ENCODE peak calls at places on chromosomes 4 and X, in six cellular contexts. One of them, this sample, is unnamed.

GRCh38 chr4:47101453-47101852 is 70.1 kb downstream of the GABRB1 start:
- DNase-seq in GM13976: no peak
- DNase-seq in astrocyte of the spinal cord: no peak
- DNase-seq in progenitor cell of endocrine pancreas: no peak
- DNase-seq in AG04450: no peak
- DNase-seq in AG04449: no peak
- DNase-seq in this sample: no peak

GRCh38 chr4:75741027-75741426 is 16.6 kb downstream of the USO1 start:
- DNase-seq in GM13976: no peak
- DNase-seq in progenitor cell of endocrine pancreas: no peak
- DNase-seq in AG04449: no peak
- DNase-seq in AG04450: no peak
- DNase-seq in astrocyte of the spinal cord: no peak
- DNase-seq in this sample: no peak

GRCh38 chr4:38190717-38191178 is 230.6 kb downstream of the PTTG2 start:
- DNase-seq in AG04449: peak
- DNase-seq in astrocyte of the spinal cord: peak
- DNase-seq in progenitor cell of endocrine pancreas: no peak
- DNase-seq in GM13976: no peak
- DNase-seq in AG04450: no peak
- DNase-seq in this sample: no peak

GRCh38 chrX:63349307-63349706 is 1.8 kb downstream of the SPIN4 start:
- DNase-seq in astrocyte of the spinal cord: no peak
- DNase-seq in AG04449: no peak
- DNase-seq in AG04450: no peak
- DNase-seq in progenitor cell of endocrine pancreas: no peak
- DNase-seq in GM13976: no peak
- DNase-seq in this sample: no peak

GRCh38 chr4:167943872-167944505 is 148.3 kb upstream of the ANXA10 start:
- DNase-seq in GM13976: no peak
- DNase-seq in AG04450: no peak
- DNase-seq in AG04449: no peak
- DNase-seq in astrocyte of the spinal cord: no peak
- DNase-seq in progenitor cell of endocrine pancreas: no peak
- DNase-seq in this sample: no peak

GRCh38 chrX:71935542-71935941 is 24.9 kb downstream of the NHSL2 start:
- DNase-seq in progenitor cell of endocrine pancreas: no peak
- DNase-seq in AG04450: no peak
- DNase-seq in GM13976: no peak
- DNase-seq in astrocyte of the spinal cord: no peak
- DNase-seq in AG04449: no peak
- DNase-seq in this sample: no peak

GRCh38 chrX:53128097-53128749 is 34.3 kb downstream of the KANTR start:
- DNase-seq in AG04450: no peak
- DNase-seq in AG04449: no peak
- DNase-seq in astrocyte of the spinal cord: peak
- DNase-seq in progenitor cell of endocrine pancreas: no peak
- DNase-seq in GM13976: no peak
- DNase-seq in this sample: no peak

GRCh38 chr4:126213996-126214395 is 899.2 kb downstream of the FAT4 start:
- DNase-seq in GM13976: no peak
- DNase-seq in AG04450: no peak
- DNase-seq in astrocyte of the spinal cord: no peak
- DNase-seq in progenitor cell of endocrine pancreas: no peak
- DNase-seq in AG04449: no peak
- DNase-seq in this sample: no peak

DNA sequence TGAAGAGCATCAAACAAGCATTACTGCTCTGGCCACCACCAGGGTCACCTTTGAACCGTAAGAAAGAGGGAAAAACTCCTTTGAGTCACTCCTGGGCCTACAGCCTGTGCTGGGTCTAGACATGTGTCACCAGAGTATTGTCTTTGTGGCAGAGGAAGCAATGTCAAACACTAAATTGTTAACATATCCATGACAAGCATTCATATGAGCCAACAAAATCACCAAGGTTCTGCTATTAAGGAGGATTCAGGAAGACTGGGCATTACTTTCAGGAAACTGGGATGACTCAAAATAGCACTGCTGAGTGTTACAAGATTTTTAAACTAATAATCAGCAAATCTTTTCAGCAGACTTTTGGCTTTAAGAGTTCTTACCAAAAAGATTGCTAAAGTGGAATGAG is 28.1 kb downstream of the LGI2 start:
- DNase-seq in AG04450: no peak
- DNase-seq in astrocyte of the spinal cord: no peak
- DNase-seq in AG04449: no peak
- DNase-seq in progenitor cell of endocrine pancreas: no peak
- DNase-seq in GM13976: no peak
- DNase-seq in this sample: no peak
- TF ChIP-seq CTCF in AG04450: no peak
- TF ChIP-seq CTCF in astrocyte of the spinal cord: no peak
- TF ChIP-seq CTCF in AG04449: no peak
- TF ChIP-seq CTCF in progenitor cell of endocrine pancreas: no peak
- TF ChIP-seq CTCF in GM13976: no peak
- TF ChIP-seq CTCF in this sample: no peak

GRCh38 chr4:139887962-139888735 is 222.5 kb downstream of the MGST2 start:
- DNase-seq in AG04450: no peak
- DNase-seq in progenitor cell of endocrine pancreas: no peak
- DNase-seq in GM13976: no peak
- DNase-seq in astrocyte of the spinal cord: no peak
- DNase-seq in AG04449: no peak
- DNase-seq in this sample: no peak
- TF ChIP-seq CTCF in AG04450: no peak
- TF ChIP-seq CTCF in progenitor cell of endocrine pancreas: no peak
- TF ChIP-seq CTCF in GM13976: no peak
- TF ChIP-seq CTCF in astrocyte of the spinal cord: no peak
- TF ChIP-seq CTCF in AG04449: no peak
- TF ChIP-seq CTCF in this sample: no peak

DNA sequence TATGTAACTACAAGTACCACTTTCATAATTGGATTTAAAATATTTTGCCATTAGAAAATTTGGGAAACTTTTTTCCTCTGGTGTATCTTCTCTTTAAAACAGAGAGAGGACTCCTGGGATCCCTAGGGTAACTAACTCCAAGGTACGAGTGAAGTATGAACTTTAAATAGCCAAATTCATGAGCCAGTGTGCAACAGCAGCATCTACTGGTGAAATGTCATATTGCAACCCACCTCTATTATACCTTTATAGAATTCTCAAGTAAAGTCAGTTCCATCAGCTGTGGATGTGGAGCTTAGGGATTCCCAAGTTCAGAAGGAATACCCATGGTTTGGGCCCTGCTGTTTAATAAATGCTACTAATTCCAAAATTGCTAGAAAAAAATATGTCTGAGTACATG is 282.7 kb upstream of the TAPT1 start:
- DNase-seq in AG04450: no peak
- DNase-seq in astrocyte of the spinal cord: no peak
- DNase-seq in AG04449: no peak
- DNase-seq in GM13976: no peak
- DNase-seq in progenitor cell of endocrine pancreas: no peak
- DNase-seq in this sample: no peak
- TF ChIP-seq CTCF in AG04450: peak
- TF ChIP-seq CTCF in astrocyte of the spinal cord: peak
- TF ChIP-seq CTCF in AG04449: no peak
- TF ChIP-seq CTCF in GM13976: no peak
- TF ChIP-seq CTCF in progenitor cell of endocrine pancreas: peak
- TF ChIP-seq CTCF in this sample: no peak

GRCh38 chrX:118226060-118226428 is 109.4 kb upstream of the KLHL13 start:
- DNase-seq in GM13976: peak
- DNase-seq in AG04450: no peak
- DNase-seq in progenitor cell of endocrine pancreas: no peak
- DNase-seq in astrocyte of the spinal cord: no peak
- DNase-seq in AG04449: no peak
- DNase-seq in this sample: peak
- TF ChIP-seq CTCF in GM13976: peak
- TF ChIP-seq CTCF in AG04450: peak
- TF ChIP-seq CTCF in progenitor cell of endocrine pancreas: peak
- TF ChIP-seq CTCF in astrocyte of the spinal cord: peak
- TF ChIP-seq CTCF in AG04449: no peak
- TF ChIP-seq CTCF in this sample: peak

GRCh38 chrX:123338240-123338639 is 154.2 kb downstream of the GRIA3 start:
- DNase-seq in progenitor cell of endocrine pancreas: no peak
- DNase-seq in astrocyte of the spinal cord: no peak
- DNase-seq in AG04449: no peak
- DNase-seq in GM13976: no peak
- DNase-seq in AG04450: no peak
- DNase-seq in this sample: no peak
- TF ChIP-seq CTCF in progenitor cell of endocrine pancreas: no peak
- TF ChIP-seq CTCF in astrocyte of the spinal cord: no peak
- TF ChIP-seq CTCF in AG04449: no peak
- TF ChIP-seq CTCF in GM13976: no peak
- TF ChIP-seq CTCF in AG04450: no peak
- TF ChIP-seq CTCF in this sample: no peak

GRCh38 chr4:108783666-108784463 is 21.0 kb upstream of the ETNPPL start:
- DNase-seq in GM13976: no peak
- DNase-seq in AG04450: no peak
- DNase-seq in astrocyte of the spinal cord: no peak
- DNase-seq in AG04449: no peak
- DNase-seq in progenitor cell of endocrine pancreas: no peak
- DNase-seq in this sample: no peak
- TF ChIP-seq CTCF in GM13976: no peak
- TF ChIP-seq CTCF in AG04450: peak
- TF ChIP-seq CTCF in astrocyte of the spinal cord: peak
- TF ChIP-seq CTCF in AG04449: peak
- TF ChIP-seq CTCF in progenitor cell of endocrine pancreas: peak
- TF ChIP-seq CTCF in this sample: no peak

DNA sequence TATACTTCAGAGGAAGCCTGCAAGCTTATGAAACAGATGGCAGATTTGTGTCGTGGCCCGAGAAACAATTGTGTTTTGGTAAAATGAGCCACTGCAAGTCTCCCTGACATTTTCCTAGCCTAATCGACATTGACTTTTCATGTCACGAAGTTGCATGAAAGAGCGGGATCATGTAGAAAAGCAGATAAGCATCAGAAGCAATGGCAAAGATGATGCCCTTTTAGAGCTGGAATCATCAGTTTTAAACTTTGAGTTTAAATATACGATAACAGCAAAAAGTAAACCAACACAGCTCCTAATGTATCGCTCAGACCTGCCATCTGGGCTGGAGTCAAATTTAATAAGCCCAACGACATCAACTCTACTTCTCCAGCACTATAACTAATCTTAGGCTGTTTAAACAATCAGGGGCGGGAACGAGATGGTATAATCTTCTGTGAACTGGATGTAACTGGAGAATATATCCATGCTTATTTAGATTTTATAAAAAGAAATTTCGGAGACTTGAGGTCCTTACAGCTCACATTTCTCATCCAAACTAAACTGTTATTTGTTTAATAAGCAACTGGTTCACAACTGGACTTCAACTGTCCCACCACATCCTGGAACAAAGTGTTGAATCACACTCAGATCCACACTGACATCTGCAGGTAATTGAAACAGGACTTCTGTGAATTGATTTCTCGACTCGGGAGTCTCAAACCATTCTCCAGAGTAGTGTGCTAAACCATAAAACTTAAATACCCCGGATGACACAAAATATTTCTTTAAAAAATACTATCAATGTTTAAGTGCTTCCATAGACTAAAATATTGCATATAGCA is 95.1 kb upstream of the PLAC1 start:
- DNase-seq in AG04450: no peak
- DNase-seq in progenitor cell of endocrine pancreas: no peak
- DNase-seq in GM13976: no peak
- DNase-seq in astrocyte of the spinal cord: peak
- DNase-seq in AG04449: no peak
- DNase-seq in this sample: no peak
- TF ChIP-seq CTCF in AG04450: peak
- TF ChIP-seq CTCF in progenitor cell of endocrine pancreas: no peak
- TF ChIP-seq CTCF in GM13976: no peak
- TF ChIP-seq CTCF in astrocyte of the spinal cord: peak
- TF ChIP-seq CTCF in AG04449: peak
- TF ChIP-seq CTCF in this sample: no peak

This sample was measured in GM20000.